ENCODE peak calls at places on chromosomes 12 and 14, in five cellular contexts. J is ovary, X is COR-L47, V is colonic mucosa, E is NCI-H2081. G is an unnamed sample.
A peak's percentile ranks its signal among the peaks of the same experiment; 100 is the strongest.

GRCh38 chr12:112514926-112515642 is 96.3 kb downstream of the PTPN11 start:
- DNase-seq in J (no peak), X (no peak), V (no peak), E (no peak), G (no peak)

GRCh38 chr14:95516554-95517209 is at the start of gene SYNE3:
- DNase-seq in J (peak; percentile 64), X (no peak), V (peak; percentile 78), E (no peak), G (no peak)

GRCh38 chr14:51430600-51430999 is 190.6 kb downstream of the TMX1 start:
- DNase-seq in J (no peak), X (no peak), V (no peak), E (peak; percentile 13), G (no peak)

GRCh38 chr14:54377501-54377900 is 19.3 kb upstream of the CDKN3 start:
- DNase-seq in J (no peak), X (no peak), V (no peak), E (no peak), G (no peak)

GRCh38 chr12:55818140-55818728 is 393 bp downstream of the ORMDL2 start:
- DNase-seq in J (no peak), X (peak; percentile 49), V (no peak), E (no peak), G (no peak)

GRCh38 chr12:1473418-1473817 is 121.0 kb downstream of the FBXL14 start:
- DNase-seq in J (no peak), X (no peak), V (no peak), E (no peak), G (no peak)

GRCh38 chr14:41899416-41899815 is 292.7 kb downstream of the LRFN5 start:
- DNase-seq in J (no peak), X (no peak), V (no peak), E (peak; percentile 68), G (no peak)

GRCh38 chr14:51395361-51395849 is 155.4 kb downstream of the TMX1 start:
- DNase-seq in J (peak; percentile 26), X (no peak), V (no peak), E (no peak), G (no peak)

GRCh38 chr12:132157733-132158409 is 13.6 kb downstream of the NOC4L start:
- DNase-seq in J (no peak), X (no peak), V (no peak), E (no peak), G (no peak)

GRCh38 chr14:101834387-101835165 is 73.1 kb downstream of the PPP2R5C start:
- DNase-seq in J (no peak), X (no peak), V (no peak), E (no peak), G (no peak)

GRCh38 chr12:93109794-93110203 is 180.7 kb upstream of the EEA1 start:
- DNase-seq in J (peak; percentile 53), X (peak; percentile 92), V (no peak), E (peak; percentile 35), G (no peak)

GRCh38 chr12:34343345-34343744 is 321.0 kb downstream of the ALG10 start:
- DNase-seq in J (no peak), X (no peak), V (no peak), E (no peak), G (no peak)

GRCh38 chr12:13981296-13981962 is at the start of gene GRIN2B:
- DNase-seq in J (no peak), X (no peak), V (no peak), E (peak; percentile 17), G (no peak)

GRCh38 chr12:3493225-3494049 is 2.4 kb downstream of the PRMT8 start:
- DNase-seq in J (no peak), X (no peak), V (no peak), E (peak; percentile 19), G (no peak)

GRCh38 chr12:57754411-57755193 is at the start of gene MARCHF9:
- DNase-seq in J (peak; percentile 64), X (peak; percentile 91), V (peak; percentile 93), E (peak; percentile 88), G (no peak)

GRCh38 chr14:101150010-101150409 is 246.5 kb upstream of the RTL1 start:
- DNase-seq in J (no peak), X (no peak), V (no peak), E (no peak), G (no peak)

GRCh38 chr14:34865889-34866574 is 9.1 kb downstream of the BAZ1A start:
- DNase-seq in J (no peak), X (no peak), V (no peak), E (no peak), G (no peak)

GRCh38 chr12:52867636-52868035 is 18.8 kb upstream of the KRT78 start:
- DNase-seq in J (no peak), X (no peak), V (peak; percentile 75), E (no peak), G (no peak)

GRCh38 chr12:77645966-77646598 is 184.6 kb upstream of the NAV3 start:
- DNase-seq in J (no peak), X (no peak), V (no peak), E (peak; percentile 30), G (no peak)

G was measured in GM12878.